ENCODE peak calls at places on chromosomes 5 and 9, in five cellular contexts. K is HCT116; W is ovary; A is tibial nerve; Z is CD4-positive, alpha-beta T cell. F is an unnamed sample.

GRCh38 chr5:150759334-150759583 is 442 bp upstream of the DCTN4 start:
- DNase-seq in K (no peak), W (no peak), A (no peak), Z (no peak), F (no peak)

GRCh38 chr9:96245399-96245798 is 56.6 kb downstream of the HSD17B3 start:
- DNase-seq in K (no peak), W (no peak), A (no peak), Z (no peak), F (no peak)

GRCh38 chr9:91937031-91937430 is 13.0 kb downstream of the ROR2 start:
- DNase-seq in K (no peak), W (no peak), A (no peak), Z (no peak), F (no peak)

GRCh38 chr5:171955761-171956160 is 50.7 kb downstream of the FBXW11 start:
- DNase-seq in K (no peak), W (no peak), A (no peak), Z (no peak), F (no peak)

GRCh38 chr5:119037496-119038215 is 33.2 kb upstream of the DMXL1 start:
- DNase-seq in K (no peak), W (no peak), A (no peak), Z (no peak), F (no peak)

GRCh38 chr5:175343292-175343691 is 100.7 kb downstream of the DRD1 start:
- DNase-seq in K (no peak), W (no peak), A (no peak), Z (no peak), F (no peak)

GRCh38 chr5:96703384-96703910 is 41.3 kb downstream of the CAST start:
- DNase-seq in K (no peak), W (no peak), A (no peak), Z (no peak), F (no peak)

GRCh38 chr9:109114670-109115069 is 5.1 kb downstream of the TMEM245 start:
- DNase-seq in K (no peak), W (no peak), A (no peak), Z (no peak), F (no peak)

GRCh38 chr9:96665789-96666188 is 10.7 kb upstream of the PRXL2C start:
- DNase-seq in K (no peak), W (no peak), A (no peak), Z (no peak), F (no peak)

GRCh38 chr9:107394264-107394663 is 95.3 kb downstream of the KLF4 start:
- DNase-seq in K (no peak), W (no peak), A (peak; percentile 31), Z (no peak), F (no peak)

GRCh38 chr9:91047993-91048607 is 246.5 kb downstream of the SYK start:
- DNase-seq in K (no peak), W (no peak), A (no peak), Z (no peak), F (no peak)

GRCh38 chr5:54390539-54391031 is 64.9 kb upstream of the HSPB3 start:
- DNase-seq in K (no peak), W (no peak), A (no peak), Z (no peak), F (no peak)

GRCh38 chr9:111909444-111909843 is 12.8 kb downstream of the UGCG start:
- DNase-seq in K (no peak), W (no peak), A (no peak), Z (no peak), F (no peak)

GRCh38 chr5:81252904-81253303 is 19.8 kb downstream of the CKMT2 start:
- DNase-seq in K (no peak), W (no peak), A (no peak), Z (no peak), F (no peak)

GRCh38 chr5:8641796-8642505 is 773.0 kb downstream of the MTRR start:
- DNase-seq in K (no peak), W (no peak), A (no peak), Z (no peak), F (no peak)

GRCh38 chr5:8628521-8628920 is 759.6 kb downstream of the MTRR start:
- DNase-seq in K (no peak), W (no peak), A (no peak), Z (no peak), F (no peak)

GRCh38 chr5:52024363-52024762 is 641.1 kb downstream of the ISL1 start:
- DNase-seq in K (no peak), W (no peak), A (no peak), Z (no peak), F (peak; percentile 48)

GRCh38 chr5:36885566-36886485 is 9.3 kb downstream of the NIPBL start:
- DNase-seq in K (no peak), W (no peak), A (no peak), Z (no peak), F (no peak)

GRCh38 chr5:136007271-136007670 is 21.5 kb upstream of the TGFBI start:
- DNase-seq in K (no peak), W (no peak), A (no peak), Z (no peak), F (no peak)

GRCh38 chr5:139919308-139919707 is 123.7 kb downstream of the PSD2 start:
- DNase-seq in K (no peak), W (no peak), A (no peak), Z (no peak), F (no peak)

GRCh38 chr5:132876020-132876759 is 2.7 kb downstream of the LEAP2 start:
- DNase-seq in K (no peak), W (no peak), A (no peak), Z (no peak), F (no peak)

GRCh38 chr9:127077658-127077975 is 44.8 kb downstream of the ANGPTL2 start:
- DNase-seq in K (no peak), W (no peak), A (no peak), Z (no peak), F (no peak)

GRCh38 chr5:147554285-147554817 is 44.5 kb upstream of the DPYSL3 start:
- DNase-seq in K (no peak), W (no peak), A (no peak), Z (no peak), F (no peak)

GRCh38 chr9:21340735-21341134 is 5.5 kb upstream of the KLHL9 start:
- DNase-seq in K (no peak), W (no peak), A (no peak), Z (no peak), F (no peak)

GRCh38 chr9:81849631-81850259 is 78.5 kb upstream of the SPATA31D4 start:
- DNase-seq in K (no peak), W (no peak), A (no peak), Z (no peak), F (no peak)

GRCh38 chr9:122347348-122348287 is 23.2 kb upstream of the PTGS1 start:
- DNase-seq in K (no peak), W (no peak), A (no peak), Z (no peak), F (no peak)
- TF ChIP-seq CTCF in K (peak; percentile 10), W (no peak), A (no peak), Z (no peak), F (no peak)

DNA sequence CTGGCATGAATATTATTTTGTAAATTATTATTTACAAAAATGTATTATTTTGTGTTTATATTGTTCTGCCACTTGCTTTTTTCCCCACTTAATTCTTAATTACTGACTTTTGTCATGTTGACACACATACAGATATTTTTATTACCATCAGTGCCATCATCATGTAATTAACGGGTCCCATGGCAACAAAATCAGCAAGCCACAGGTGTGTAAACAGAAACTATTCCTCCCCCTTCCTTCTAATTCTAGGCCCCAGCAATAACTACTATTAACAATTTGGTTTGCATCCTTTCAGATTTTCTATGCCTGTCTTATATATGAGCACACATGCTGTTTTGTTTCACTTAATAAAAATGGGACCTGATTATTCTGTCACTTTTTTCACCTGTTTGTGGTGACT is 29.3 kb downstream of the CYFIP2 start:
- DNase-seq in K (no peak), W (no peak), A (no peak), Z (no peak), F (no peak)
- H3K27ac ChIP-seq in K (no peak overlapping the region), W (no peak overlapping the region), A (no peak overlapping the region), Z (peak overlapping the region; percentile 18), F (no peak overlapping the region)

GRCh38 chr5:39423331-39423751 is 1.4 kb downstream of the DAB2 start:
- DNase-seq in K (no peak), W (no peak), A (peak; percentile 39), Z (no peak), F (no peak)

GRCh38 chr5:39427225-39427624 is 2.4 kb upstream of the DAB2 start:
- DNase-seq in K (no peak), W (no peak), A (no peak), Z (no peak), F (no peak)

GRCh38 chr5:39422886-39423285 is 1.9 kb downstream of the DAB2 start:
- DNase-seq in K (no peak), W (no peak), A (no peak), Z (no peak), F (no peak)

GRCh38 chr5:39426136-39426535 is 1.4 kb upstream of the DAB2 start:
- DNase-seq in K (no peak), W (no peak), A (no peak), Z (no peak), F (no peak)

DNA sequence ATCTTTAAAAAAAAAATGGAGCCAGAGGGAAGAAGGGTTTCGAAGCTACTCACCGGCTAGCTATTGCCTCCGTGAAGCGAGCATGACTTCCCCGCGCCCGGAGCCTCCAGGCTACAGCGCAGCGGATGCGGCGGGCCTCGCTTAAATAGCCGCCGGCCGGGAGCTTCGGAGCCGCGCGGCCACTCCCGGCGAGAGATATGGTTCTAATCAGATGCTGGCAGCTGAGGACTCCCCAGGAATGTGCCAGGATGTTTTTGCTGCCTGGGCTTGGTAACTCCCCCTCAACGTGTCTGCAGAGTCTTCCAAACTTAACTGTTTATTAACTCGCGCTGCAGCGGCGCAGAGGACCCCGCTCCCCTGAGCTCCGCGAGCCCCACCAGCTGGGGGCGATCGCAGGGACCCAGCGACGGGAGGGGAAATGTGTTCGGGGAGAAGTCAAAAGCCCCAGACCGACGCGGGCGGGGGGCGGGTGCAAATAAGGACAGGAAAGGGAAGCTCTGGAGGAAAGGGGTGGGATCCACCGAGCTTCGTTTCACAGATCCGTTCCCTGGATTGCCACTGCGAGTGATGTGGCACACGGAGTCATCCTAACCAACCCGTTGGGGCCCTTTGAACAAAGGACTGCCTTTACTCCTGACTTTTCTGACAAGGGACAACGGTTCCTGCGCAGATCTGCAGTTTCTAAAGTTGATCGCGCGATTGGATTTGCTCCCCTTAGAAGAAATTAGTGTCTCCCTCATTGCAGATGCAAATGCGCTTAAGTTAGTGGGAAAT is at the start of gene DAB2:
- DNase-seq in K (peak; percentile 69), W (peak; percentile 80), A (peak; percentile 71), Z (peak; percentile 13), F (peak; percentile 85)
- TF ChIP-seq CTCF in K (no peak), W (no peak), A (peak; percentile 38), Z (peak; percentile 47), F (peak; percentile 40)

GRCh38 chr9:132677976-132678375 is 7.7 kb downstream of the GTF3C4 start:
- DNase-seq in K (no peak), W (no peak), A (no peak), Z (no peak), F (no peak)

GRCh38 chr9:132683873-132684272 is 13.6 kb downstream of the GTF3C4 start:
- DNase-seq in K (no peak), W (no peak), A (no peak), Z (no peak), F (no peak)

GRCh38 chr9:132679946-132680620 is 9.8 kb downstream of the GTF3C4 start:
- DNase-seq in K (no peak), W (no peak), A (no peak), Z (no peak), F (no peak)

GRCh38 chr9:132681561-132681960 is 11.3 kb downstream of the GTF3C4 start:
- DNase-seq in K (no peak), W (no peak), A (no peak), Z (no peak), F (no peak)
- H3K27ac ChIP-seq in K (no peak overlapping the region), W (no peak overlapping the region), A (no peak overlapping the region), Z (no peak overlapping the region), F (no peak overlapping the region)

F was measured in right lobe of liver.